ENCODE peak calls at places on chromosomes 12 and 14, in seven cellular contexts. A is NCI-H82; L is NCI-H2081 treated with DMSO at 0.1 percent for 48 hours; R is T-cell; T is retina; M is effector memory CD4-positive, alpha-beta T cell; X is activated T-cell treated with anti-CD3 and anti-CD28 coated beads for 24 hours. P is an unnamed sample.

GRCh38 chr12:92363295-92364146 is 217.9 kb upstream of the BTG1 start:
- DNase-seq in R (peak; percentile 20), A (peak; percentile 69), T (peak; percentile 65), L (no peak), X (peak; percentile 11), M (peak; percentile 17), P (no peak)

GRCh38 chr12:102043928-102044327 is 17.9 kb downstream of the WASHC3 start:
- DNase-seq in R (no peak), X (no peak), L (no peak), M (no peak), A (no peak), T (no peak), P (no peak)

GRCh38 chr12:74337951-74338350 is 199.7 kb upstream of the ATXN7L3B start:
- DNase-seq in R (no peak), T (no peak), L (no peak), M (no peak), X (no peak), A (no peak), P (no peak)

GRCh38 chr12:84562331-84562730 is 350.3 kb downstream of the SLC6A15 start:
- DNase-seq in A (no peak), M (no peak), X (no peak), T (no peak), R (no peak), L (no peak), P (no peak)

GRCh38 chr14:94312481-94313246 is 10.5 kb downstream of the SERPINA6 start:
- DNase-seq in R (no peak), M (no peak), X (no peak), A (no peak), L (no peak), T (no peak), P (no peak)

GRCh38 chr14:69005432-69006148 is 26.5 kb upstream of the ACTN1 start:
- DNase-seq in R (no peak), A (no peak), T (peak; percentile 14), L (no peak), X (no peak), M (no peak), P (peak; percentile 51)

GRCh38 chr14:103386632-103387329 is 1.6 kb downstream of the MARK3 start:
- DNase-seq in T (no peak), L (no peak), R (no peak), X (no peak), M (no peak), A (peak; percentile 28), P (no peak)

GRCh38 chr14:76174982-76175381 is 23.3 kb downstream of the GPATCH2L start:
- DNase-seq in L (no peak), A (no peak), R (no peak), M (no peak), X (no peak), T (no peak), P (no peak)

GRCh38 chr14:51539571-51540037 is 112.1 kb upstream of the FRMD6 start:
- DNase-seq in X (no peak), A (no peak), L (no peak), R (no peak), T (no peak), M (no peak), P (no peak)

GRCh38 chr12:97946701-97947100 is 484.1 kb downstream of the RMST start:
- DNase-seq in T (no peak), L (no peak), X (no peak), A (no peak), R (no peak), M (no peak), P (no peak)

GRCh38 chr12:119302334-119303132 is 32.0 kb upstream of the CCDC60 start:
- DNase-seq in T (peak; percentile 70), L (no peak), R (no peak), M (no peak), X (no peak), A (peak; percentile 98), P (no peak)

GRCh38 chr12:93737457-93738198 is 60.5 kb downstream of the CRADD start:
- DNase-seq in A (no peak), L (no peak), T (no peak), M (no peak), X (no peak), R (no peak), P (no peak)

GRCh38 chr12:12804432-12804886 is 8.7 kb upstream of the DDX47 start:
- DNase-seq in M (no peak), R (no peak), L (no peak), T (no peak), X (no peak), A (no peak), P (no peak)

GRCh38 chr14:98244162-98244948 is 1027.6 kb downstream of the BCL11B start:
- DNase-seq in A (no peak), L (no peak), X (no peak), R (no peak), T (no peak), M (no peak), P (no peak)

GRCh38 chr14:69535230-69535848 is 39.3 kb downstream of the CCDC177 start:
- DNase-seq in L (peak; percentile 12), A (peak; percentile 89), R (no peak), M (no peak), X (no peak), T (peak; percentile 66), P (peak; percentile 77)

GRCh38 chr12:106767206-106767605 is 7.3 kb upstream of the RIC8B start:
- DNase-seq in R (no peak), M (no peak), T (peak; percentile 11), X (no peak), A (no peak), L (no peak), P (no peak)

GRCh38 chr14:105876158-105876557 is 349.8 kb downstream of the TMEM121 start:
- DNase-seq in X (no peak), T (no peak), M (no peak), R (no peak), L (no peak), A (no peak), P (no peak)

GRCh38 chr12:112824701-112825100 is 33.2 kb downstream of the RPH3A start:
- DNase-seq in R (no peak), M (no peak), L (no peak), A (no peak), X (no peak), T (no peak), P (no peak)

GRCh38 chr14:54622189-54622958 is 55.4 kb downstream of the SAMD4A start:
- DNase-seq in X (peak; percentile 34), M (no peak), L (no peak), T (no peak), R (no peak), A (no peak), P (no peak)

GRCh38 chr14:63492391-63492790 is 50.8 kb downstream of the PPP2R5E start:
- DNase-seq in T (no peak), R (no peak), X (no peak), L (no peak), A (no peak), M (no peak), P (no peak)

GRCh38 chr12:91877461-91878230 is 268.0 kb downstream of the BTG1 start:
- DNase-seq in R (no peak), M (peak; percentile 43), X (peak; percentile 20), T (no peak), A (peak; percentile 67), L (no peak), P (no peak)

GRCh38 chr14:42710071-42710470 is 1103.4 kb downstream of the LRFN5 start:
- DNase-seq in A (no peak), M (no peak), R (no peak), T (no peak), X (no peak), L (no peak), P (no peak)

GRCh38 chr12:92462527-92462926 is 240.3 kb upstream of the PLEKHG7 start:
- DNase-seq in R (no peak), T (no peak), M (no peak), A (no peak), X (no peak), L (no peak), P (no peak)

GRCh38 chr12:104604070-104604994 is 147.6 kb downstream of the CHST11 start:
- DNase-seq in M (peak; percentile 33), T (no peak), A (no peak), L (no peak), X (peak; percentile 28), R (peak; percentile 7), P (no peak)

GRCh38 chr12:119780786-119781434 is 96.2 kb downstream of the CIT start:
- DNase-seq in A (peak; percentile 45), L (no peak), T (peak; percentile 23), R (no peak), X (no peak), M (no peak), P (peak; percentile 11)

GRCh38 chr12:26117321-26117720 is 7.5 kb downstream of the BHLHE41 start:
- DNase-seq in T (no peak), A (no peak), R (no peak), X (no peak), M (no peak), L (no peak), P (no peak)

GRCh38 chr12:56687225-56688128 is 607 bp downstream of the PTGES3 start:
- DNase-seq in A (peak; percentile 69), R (peak; percentile 55), T (no peak), X (peak; percentile 47), M (peak; percentile 50), L (peak; percentile 9), P (peak; percentile 48)

GRCh38 chr14:51546099-51546498 is 105.6 kb upstream of the FRMD6 start:
- DNase-seq in X (no peak), A (no peak), M (no peak), L (no peak), R (no peak), T (no peak), P (no peak)

GRCh38 chr14:74653386-74654138 is 41.5 kb upstream of the LTBP2 start:
- DNase-seq in A (peak; percentile 56), T (no peak), X (no peak), L (no peak), M (no peak), R (no peak), P (no peak)

GRCh38 chr14:50085570-50086315 is 30.6 kb downstream of the VCPKMT start:
- DNase-seq in M (no peak), T (no peak), A (no peak), L (no peak), X (no peak), R (no peak), P (no peak)

GRCh38 chr14:69664865-69665526 is 53.6 kb downstream of the SUSD6 start:
- DNase-seq in M (no peak), X (no peak), L (no peak), T (no peak), R (no peak), A (no peak), P (no peak)

GRCh38 chr14:50775357-50775756 is 55.6 kb downstream of the NIN start:
- DNase-seq in M (no peak), T (no peak), A (no peak), X (no peak), R (no peak), L (no peak), P (no peak)

GRCh38 chr12:115158816-115159215 is 474.8 kb upstream of the TBX3 start:
- DNase-seq in M (no peak), T (no peak), L (no peak), X (no peak), R (no peak), A (no peak), P (no peak)

GRCh38 chr12:3962661-3963483 is 89.7 kb upstream of the PARP11 start:
- DNase-seq in R (peak; percentile 63), L (no peak), M (peak; percentile 62), T (no peak), X (no peak), A (no peak), P (no peak)